ENCODE peak calls at places on chromosomes 5 and 9, in ten cellular contexts. Y is WTC11; I is GM18507; R is germinal center; O is AG04450; K is HTR-8/SVneo; E is choroid plexus epithelial cell; J is BE2C; A is activated CD4-positive, alpha-beta T cell treated with anti-CD3 and anti-CD28 coated beads, Interleukin-2, amount 50 U/mL, for 1 hour; D is brain microvascular endothelial cell. X is an unnamed sample.

GRCh38 chr5:57435701-57436134 is 46.9 kb downstream of the ACTBL2 start:
- DNase-seq in R (no peak), A (no peak), K (peak; percentile 41), O (peak; percentile 90), J (no peak), D (peak; percentile 99), Y (no peak), E (peak; percentile 98), I (no peak), X (no peak)

GRCh38 chr9:121556580-121556979 is 56.9 kb upstream of the GGTA1 start:
- DNase-seq in Y (no peak), J (no peak), E (peak; percentile 94), R (no peak), D (peak; percentile 96), A (no peak), I (no peak), O (peak; percentile 88), K (peak; percentile 54), X (no peak)

GRCh38 chr9:107504585-107505455 is 15.3 kb upstream of the KLF4 start:
- DNase-seq in E (peak; percentile 87), R (no peak), Y (no peak), A (no peak), I (no peak), O (peak; percentile 43), D (peak; percentile 92), J (no peak), K (peak; percentile 61), X (no peak)

GRCh38 chr9:20791682-20792081 is 107.6 kb downstream of the FOCAD start:
- DNase-seq in O (no peak), Y (no peak), E (no peak), J (no peak), I (no peak), R (no peak), D (no peak), K (no peak), A (no peak), X (no peak)

GRCh38 chr9:91074866-91075265 is 273.2 kb downstream of the SYK start:
- DNase-seq in J (no peak), K (no peak), I (no peak), R (no peak), D (peak; percentile 55), O (no peak), E (peak; percentile 80), Y (no peak), A (no peak), X (no peak)

GRCh38 chr9:94611638-94612068 is 18.0 kb upstream of the FBP2 start:
- DNase-seq in J (no peak), K (no peak), D (no peak), R (no peak), E (no peak), O (no peak), Y (no peak), I (no peak), A (peak; percentile 23), X (no peak)

GRCh38 chr9:35051069-35051967 is 21.1 kb downstream of the VCP start:
- DNase-seq in O (no peak), K (peak; percentile 37), A (peak; percentile 57), J (peak; percentile 69), E (peak; percentile 79), R (peak; percentile 61), I (peak; percentile 32), Y (peak; percentile 71), D (peak; percentile 33), X (peak; percentile 73)

GRCh38 chr5:156678484-156678883 is 171.6 kb upstream of the PPP1R2B start:
- DNase-seq in D (no peak), O (no peak), R (no peak), Y (no peak), J (no peak), I (no peak), A (no peak), E (no peak), K (no peak), X (no peak)

GRCh38 chr9:128214571-128215490 is 11.7 kb downstream of the DNM1 start:
- DNase-seq in A (no peak), Y (no peak), O (no peak), J (no peak), R (no peak), D (no peak), E (no peak), K (no peak), I (no peak), X (no peak)

GRCh38 chr5:118791986-118792734 is 196.2 kb downstream of the DTWD2 start:
- DNase-seq in J (peak; percentile 28), K (peak; percentile 48), Y (peak; percentile 22), D (peak; percentile 79), I (peak; percentile 20), O (peak; percentile 50), R (peak; percentile 30), E (peak; percentile 91), A (no peak), X (peak; percentile 33)

GRCh38 chr9:135947582-135947981 is 13.6 kb downstream of the UBAC1 start:
- DNase-seq in E (no peak), I (no peak), O (no peak), A (no peak), K (no peak), Y (no peak), J (no peak), R (no peak), D (no peak), X (no peak)

GRCh38 chr5:54289769-54290168 is 20.6 kb downstream of the ARL15 start:
- DNase-seq in O (no peak), R (peak; percentile 8), E (no peak), J (no peak), K (no peak), D (no peak), Y (no peak), A (no peak), I (no peak), X (no peak)

X was measured in WERI-Rb-1.